ENCODE peak calls at places on chromosomes 7 and 10, in five cellular contexts. One of them, this sample, is unnamed.

GRCh38 chr7:110994028-110994967 is 96.6 kb upstream of the LRRN3 start:
- DNase-seq in A549: no peak
- DNase-seq in ovary: no peak
- DNase-seq in suprapubic skin: no peak
- DNase-seq in transverse colon: no peak
- DNase-seq in this sample: peak

GRCh38 chr7:25187932-25188331 is 40.4 kb downstream of the NPVF start:
- DNase-seq in A549: no peak
- DNase-seq in ovary: no peak
- DNase-seq in suprapubic skin: no peak
- DNase-seq in transverse colon: no peak
- DNase-seq in this sample: peak

GRCh38 chr10:86506062-86506461 is 15.5 kb downstream of the WAPL start:
- DNase-seq in A549: no peak
- DNase-seq in ovary: no peak
- DNase-seq in suprapubic skin: no peak
- DNase-seq in transverse colon: no peak
- DNase-seq in this sample: no peak

GRCh38 chr7:44307905-44308740 is 17.3 kb downstream of the CAMK2B start:
- DNase-seq in A549: no peak
- DNase-seq in ovary: peak
- DNase-seq in suprapubic skin: no peak
- DNase-seq in transverse colon: no peak
- DNase-seq in this sample: no peak

GRCh38 chr7:31125171-31125570 is 73.1 kb downstream of the ADCYAP1R1 start:
- DNase-seq in A549: no peak
- DNase-seq in ovary: no peak
- DNase-seq in suprapubic skin: no peak
- DNase-seq in transverse colon: no peak
- DNase-seq in this sample: no peak

GRCh38 chr7:29022291-29022988 is 64.3 kb upstream of the TRIL start:
- DNase-seq in A549: no peak
- DNase-seq in ovary: no peak
- DNase-seq in suprapubic skin: no peak
- DNase-seq in transverse colon: no peak
- DNase-seq in this sample: no peak

GRCh38 chr10:119650692-119651513 is at the start of gene BAG3:
- DNase-seq in A549: peak
- DNase-seq in ovary: peak
- DNase-seq in suprapubic skin: peak
- DNase-seq in transverse colon: peak
- DNase-seq in this sample: peak

GRCh38 chr10:71703577-71703976 is 16.0 kb downstream of the C10orf105 start:
- DNase-seq in A549: no peak
- DNase-seq in ovary: no peak
- DNase-seq in suprapubic skin: no peak
- DNase-seq in transverse colon: no peak
- DNase-seq in this sample: no peak

GRCh38 chr10:97228130-97228774 is 42.5 kb upstream of the SLIT1 start:
- DNase-seq in A549: no peak
- DNase-seq in ovary: no peak
- DNase-seq in suprapubic skin: no peak
- DNase-seq in transverse colon: no peak
- DNase-seq in this sample: no peak

GRCh38 chr7:52413051-52413450 is 622.4 kb upstream of the POM121L12 start:
- DNase-seq in A549: no peak
- DNase-seq in ovary: no peak
- DNase-seq in suprapubic skin: no peak
- DNase-seq in transverse colon: no peak
- DNase-seq in this sample: no peak

GRCh38 chr10:44908936-44909335 is 2.2 kb upstream of the TMEM72 start:
- DNase-seq in A549: no peak
- DNase-seq in ovary: no peak
- DNase-seq in suprapubic skin: no peak
- DNase-seq in transverse colon: no peak
- DNase-seq in this sample: no peak

GRCh38 chr10:116654816-116655215 is 34.1 kb downstream of the PNLIPRP2 start:
- DNase-seq in A549: peak
- DNase-seq in ovary: no peak
- DNase-seq in suprapubic skin: no peak
- DNase-seq in transverse colon: no peak
- DNase-seq in this sample: peak

GRCh38 chr10:13346912-13347234 is 1.2 kb downstream of the SEPHS1 start:
- DNase-seq in A549: peak
- DNase-seq in ovary: peak
- DNase-seq in suprapubic skin: no peak
- DNase-seq in transverse colon: no peak
- DNase-seq in this sample: no peak

GRCh38 chr7:48718731-48719387 is 205.5 kb upstream of the CDC14C start:
- DNase-seq in A549: no peak
- DNase-seq in ovary: no peak
- DNase-seq in suprapubic skin: no peak
- DNase-seq in transverse colon: no peak
- DNase-seq in this sample: no peak

GRCh38 chr10:29651767-29652166 is 17.0 kb upstream of the SVIL start:
- DNase-seq in A549: no peak
- DNase-seq in ovary: no peak
- DNase-seq in suprapubic skin: no peak
- DNase-seq in transverse colon: no peak
- DNase-seq in this sample: no peak
- TF ChIP-seq EP300 in A549: no peak
- TF ChIP-seq EP300 in ovary: no peak
- TF ChIP-seq EP300 in suprapubic skin: no peak
- TF ChIP-seq EP300 in transverse colon: no peak
- TF ChIP-seq EP300 in this sample: no peak

DNA sequence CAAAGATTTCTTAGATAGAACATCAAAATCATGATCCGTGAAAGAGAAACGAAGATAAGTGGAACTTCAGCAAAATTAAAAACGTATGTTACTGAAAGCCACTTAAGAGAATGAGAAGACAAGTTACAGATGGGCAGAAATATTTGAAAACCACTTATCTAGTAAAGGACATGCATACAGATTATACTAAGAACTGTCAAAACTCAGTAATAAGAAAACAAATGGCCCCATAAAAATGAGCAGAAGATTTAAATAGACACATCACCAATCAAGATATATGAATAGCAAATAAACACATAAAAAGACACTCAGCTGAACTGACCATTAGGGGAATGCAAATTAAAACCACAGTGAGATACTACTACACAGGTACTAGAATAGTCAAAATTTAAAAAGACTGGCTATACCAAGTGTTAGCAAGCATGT is 343.7 kb downstream of the PTEN start:
- DNase-seq in A549: no peak
- DNase-seq in ovary: no peak
- DNase-seq in suprapubic skin: no peak
- DNase-seq in transverse colon: no peak
- DNase-seq in this sample: no peak
- TF ChIP-seq EP300 in A549: no peak
- TF ChIP-seq EP300 in ovary: no peak
- TF ChIP-seq EP300 in suprapubic skin: no peak
- TF ChIP-seq EP300 in transverse colon: no peak
- TF ChIP-seq EP300 in this sample: no peak

GRCh38 chr7:70632400-70632799 is 499.5 kb upstream of the GALNT17 start:
- DNase-seq in A549: no peak
- DNase-seq in ovary: no peak
- DNase-seq in suprapubic skin: no peak
- DNase-seq in transverse colon: no peak
- DNase-seq in this sample: no peak

GRCh38 chr7:70631732-70632131 is 500.2 kb upstream of the GALNT17 start:
- DNase-seq in A549: no peak
- DNase-seq in ovary: no peak
- DNase-seq in suprapubic skin: no peak
- DNase-seq in transverse colon: no peak
- DNase-seq in this sample: no peak

GRCh38 chr7:70634071-70634470 is 497.9 kb upstream of the GALNT17 start:
- DNase-seq in A549: no peak
- DNase-seq in ovary: no peak
- DNase-seq in suprapubic skin: no peak
- DNase-seq in transverse colon: no peak
- DNase-seq in this sample: no peak

GRCh38 chr7:70627488-70627887 is 504.5 kb upstream of the GALNT17 start:
- DNase-seq in A549: no peak
- DNase-seq in ovary: no peak
- DNase-seq in suprapubic skin: no peak
- DNase-seq in transverse colon: no peak
- DNase-seq in this sample: no peak

DNA sequence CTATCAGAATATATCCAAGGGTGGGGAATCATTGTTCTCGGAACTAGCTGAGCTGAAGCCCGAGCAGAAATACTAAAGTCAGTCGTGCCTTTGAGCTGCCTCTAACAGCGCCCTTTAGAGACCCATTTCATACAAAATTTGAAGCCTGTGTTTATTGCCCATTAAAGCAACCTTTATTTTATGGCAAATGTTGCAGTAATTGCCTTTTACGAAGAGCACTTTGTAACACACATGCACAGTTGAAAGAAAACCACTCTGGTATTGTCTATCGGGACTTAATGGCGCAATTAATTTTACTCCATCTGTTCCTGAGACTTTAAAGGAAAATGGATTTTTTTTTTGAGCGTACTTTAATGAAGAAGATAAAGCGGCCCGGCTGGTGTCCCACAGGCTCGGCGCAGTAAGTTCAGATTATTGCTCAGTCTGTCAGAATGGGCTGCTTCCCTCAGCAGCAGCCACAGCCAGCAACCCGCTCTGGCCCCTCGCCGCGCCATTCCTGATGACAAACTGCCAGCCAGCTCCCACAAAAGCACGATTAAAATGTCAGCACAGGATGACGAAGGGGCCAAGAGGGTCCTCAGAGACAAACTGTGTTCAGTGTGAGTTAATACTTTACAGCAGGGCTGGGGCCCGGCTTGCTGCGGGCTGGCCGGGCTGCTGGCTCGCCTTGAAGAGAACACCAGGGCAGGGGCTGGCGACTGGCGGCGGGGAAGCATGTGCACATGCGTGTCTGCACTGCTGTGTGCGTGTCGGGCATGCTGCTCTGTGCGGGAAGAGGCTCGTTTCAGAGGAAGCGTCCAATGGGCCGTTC is 501.1 kb upstream of the GALNT17 start:
- DNase-seq in A549: no peak
- DNase-seq in ovary: peak
- DNase-seq in suprapubic skin: no peak
- DNase-seq in transverse colon: no peak
- DNase-seq in this sample: no peak
- TF ChIP-seq EP300 in A549: no peak
- TF ChIP-seq EP300 in ovary: no peak
- TF ChIP-seq EP300 in suprapubic skin: no peak
- TF ChIP-seq EP300 in transverse colon: no peak
- TF ChIP-seq EP300 in this sample: no peak

GRCh38 chr7:134293029-134293740 is 23.5 kb downstream of the SLC35B4 start:
- DNase-seq in A549: no peak
- DNase-seq in ovary: no peak
- DNase-seq in suprapubic skin: no peak
- DNase-seq in transverse colon: peak
- DNase-seq in this sample: no peak
- TF ChIP-seq EP300 in A549: no peak
- TF ChIP-seq EP300 in ovary: no peak
- TF ChIP-seq EP300 in suprapubic skin: no peak
- TF ChIP-seq EP300 in transverse colon: no peak
- TF ChIP-seq EP300 in this sample: no peak

This sample was measured in K562.